ENCODE peak calls at places on chromosomes 2 and 18, in ten cellular contexts. P is cardiac fibroblast, W is astrocyte, R is spleen, F is PC-3, I is left ventricle myocardium inferior, E is GM10248, X is fibroblast of mammary gland, B is glutamatergic neuron, S is heart left ventricle. U is an unnamed sample.

GRCh38 chr18:10482985-10483949 is 28.8 kb downstream of the APCDD1 start:
- DNase-seq in P (no peak), W (no peak), R (no peak), F (no peak), I (peak), E (peak), X (no peak), B (no peak), S (peak), U (no peak)

GRCh38 chr2:65612654-65613053 is 180.3 kb upstream of the SPRED2 start:
- DNase-seq in P (peak), W (no peak), R (no peak), F (peak), I (no peak), E (no peak), X (no peak), B (no peak), S (no peak), U (no peak)

GRCh38 chr2:191878576-191879298 is 31.8 kb upstream of the CAVIN2 start:
- DNase-seq in P (peak), W (peak), R (no peak), F (peak), I (no peak), E (no peak), X (peak), B (no peak), S (no peak), U (no peak)

GRCh38 chr2:46915281-46915810 is at the start of gene MCFD2:
- DNase-seq in P (peak), W (no peak), R (peak), F (peak), I (peak), E (no peak), X (peak), B (no peak), S (peak), U (no peak)

GRCh38 chr2:227347117-227347516 is 22.1 kb downstream of the MFF start:
- DNase-seq in P (no peak), W (no peak), R (no peak), F (peak), I (no peak), E (no peak), X (no peak), B (no peak), S (no peak), U (no peak)

GRCh38 chr2:120568089-120568974 is 167.3 kb upstream of the GLI2 start:
- DNase-seq in P (no peak), W (no peak), R (no peak), F (no peak), I (no peak), E (no peak), X (no peak), B (no peak), S (no peak), U (no peak)

GRCh38 chr2:127874378-127875271 is 11.1 kb downstream of the AMMECR1L start:
- DNase-seq in P (no peak), W (no peak), R (no peak), F (no peak), I (no peak), E (no peak), X (no peak), B (no peak), S (no peak), U (no peak)

GRCh38 chr18:58997811-58998337 is 133.2 kb downstream of the ZNF532 start:
- DNase-seq in P (peak), W (peak), R (no peak), F (peak), I (peak), E (no peak), X (peak), B (no peak), S (no peak), U (no peak)

GRCh38 chr18:74446631-74447403 is 10.3 kb downstream of the DIPK1C start:
- DNase-seq in P (no peak), W (no peak), R (no peak), F (no peak), I (no peak), E (no peak), X (no peak), B (no peak), S (no peak), U (no peak)
- TF ChIP-seq CTCF in P (no peak), W (no peak), R (no peak), F (no peak), I (no peak), E (no peak), X (no peak), B (no peak), S (no peak), U (no peak)

DNA sequence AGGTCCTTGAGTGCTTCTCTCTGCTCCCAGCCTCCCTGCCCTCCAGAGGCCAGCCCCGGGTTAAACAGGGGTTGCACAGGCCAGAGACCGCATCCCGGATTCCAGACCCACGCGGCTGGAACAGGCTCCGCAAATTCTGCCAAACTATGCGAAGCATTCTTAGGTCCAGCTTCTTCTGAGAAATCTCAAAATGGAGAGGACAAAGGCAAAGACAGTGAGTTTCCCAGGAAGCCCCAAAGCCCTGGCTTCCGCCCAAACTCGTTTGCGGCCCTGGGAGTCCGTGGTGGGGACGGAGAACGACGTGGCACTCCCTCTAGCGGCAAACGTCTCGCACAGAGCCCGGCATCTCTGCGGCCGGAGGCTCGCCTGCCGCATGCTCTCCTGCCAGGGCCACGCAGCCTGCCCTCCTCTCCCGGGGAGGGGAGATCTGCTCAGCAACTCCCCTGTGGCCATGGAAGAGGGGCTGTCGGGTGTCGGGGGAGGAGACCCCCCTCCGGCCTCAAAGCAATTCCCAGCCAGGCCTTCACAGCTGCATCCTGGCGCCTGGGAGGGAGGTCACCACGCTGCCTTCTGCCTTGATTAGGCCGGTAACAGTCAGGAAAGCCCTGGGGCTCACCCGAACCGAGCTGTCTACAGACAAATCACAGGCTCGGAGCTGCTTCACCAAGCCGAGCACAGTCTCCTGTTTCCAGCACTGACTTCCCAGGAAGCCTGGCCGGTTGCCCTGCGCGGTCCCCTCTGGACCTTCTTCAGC is 33.4 kb upstream of the KLHL29 start:
- DNase-seq in P (peak), W (peak), R (peak), F (peak), I (peak), E (peak), X (peak), B (peak), S (peak), U (peak)
- TF ChIP-seq CTCF in P (peak), W (peak), R (no peak), F (peak), I (peak), E (peak), X (peak), B (peak), S (peak), U (no peak)

GRCh38 chr2:179580378-179581146 is 280.9 kb downstream of the ZNF385B start:
- DNase-seq in P (no peak), W (peak), R (no peak), F (no peak), I (peak), E (no peak), X (no peak), B (no peak), S (peak), U (no peak)
- TF ChIP-seq CTCF in P (no peak), W (no peak), R (no peak), F (no peak), I (peak), E (no peak), X (no peak), B (no peak), S (no peak), U (no peak)

GRCh38 chr2:74399785-74400184 is 19.7 kb upstream of the DCTN1 start:
- DNase-seq in P (peak), W (no peak), R (no peak), F (peak), I (no peak), E (peak), X (peak), B (no peak), S (no peak), U (no peak)
- TF ChIP-seq CTCF in P (peak), W (peak), R (no peak), F (peak), I (peak), E (peak), X (peak), B (peak), S (peak), U (no peak)

GRCh38 chr2:90209806-90210205 is 1518.3 kb downstream of the RPIA start:
- DNase-seq in P (no peak), W (no peak), R (peak), F (no peak), I (no peak), E (no peak), X (no peak), B (no peak), S (no peak), U (no peak)

GRCh38 chr2:90209009-90209408 is 1517.5 kb downstream of the RPIA start:
- DNase-seq in P (no peak), W (no peak), R (no peak), F (no peak), I (no peak), E (no peak), X (no peak), B (no peak), S (no peak), U (no peak)

DNA sequence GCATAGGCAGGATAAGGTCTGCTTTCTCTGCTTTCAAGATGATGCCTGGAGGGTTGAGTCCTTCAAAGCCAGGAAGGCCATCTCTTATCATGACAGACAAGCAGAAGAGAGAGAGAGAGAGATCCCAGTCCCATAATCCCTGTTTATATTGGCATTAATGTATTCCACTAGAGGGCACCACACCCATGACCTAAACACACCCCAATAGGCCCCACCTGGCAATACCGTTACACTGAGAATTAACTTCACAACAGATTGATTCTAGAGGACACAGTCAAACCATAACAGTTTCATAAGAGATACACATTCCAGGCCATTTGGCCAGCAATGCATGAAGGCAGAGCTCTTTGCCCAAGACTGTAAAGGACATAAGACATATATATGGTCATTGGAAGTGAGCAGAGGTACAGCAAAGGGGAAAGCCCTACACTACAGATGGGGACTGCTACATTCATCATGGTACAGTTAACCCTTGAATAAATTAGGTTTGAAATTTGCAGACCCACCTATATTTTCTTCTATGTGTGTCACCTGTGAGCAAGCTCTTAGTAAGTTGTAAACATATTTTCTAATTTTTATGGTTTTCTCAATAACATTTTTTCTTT is 1516.1 kb downstream of the RPIA start:
- DNase-seq in P (peak), W (no peak), R (no peak), F (peak), I (no peak), E (peak), X (peak), B (no peak), S (no peak), U (no peak)
- TF ChIP-seq CTCF in P (no peak), W (no peak), R (no peak), F (peak), I (peak), E (peak), X (peak), B (peak), S (peak), U (no peak)

GRCh38 chr18:13163167-13163927 is 55.2 kb upstream of the LDLRAD4 start:
- DNase-seq in P (peak), W (peak), R (no peak), F (no peak), I (no peak), E (peak), X (peak), B (no peak), S (no peak), U (no peak)
- TF ChIP-seq CTCF in P (no peak), W (no peak), R (no peak), F (no peak), I (no peak), E (no peak), X (no peak), B (no peak), S (no peak), U (no peak)

U was measured in omental fat pad.